ENCODE peak calls at places on chromosomes 3 and 15, in four cellular contexts. One of them, this sample, is unnamed.

GRCh38 chr3:149753717-149754116 is 1.4 kb upstream of the COMMD2 start:
- DNase-seq in HEK293T: no peak
- DNase-seq in effector memory CD4-positive, alpha-beta T cell: no peak
- DNase-seq in stimulated activated CD4-positive, alpha-beta T cell treated with anti-CD3 and anti-CD28 coated beads, Interleukin-2, amount 100 ng/mL, for 48 hours: no peak
- DNase-seq in this sample: no peak

GRCh38 chr15:39573844-39574243 is 7.0 kb upstream of the THBS1 start:
- DNase-seq in effector memory CD4-positive, alpha-beta T cell: no peak
- DNase-seq in stimulated activated CD4-positive, alpha-beta T cell treated with anti-CD3 and anti-CD28 coated beads, Interleukin-2, amount 100 ng/mL, for 48 hours: no peak
- DNase-seq in HEK293T: no peak
- DNase-seq in this sample: no peak

GRCh38 chr3:171420667-171421066 is 39.5 kb downstream of the TNIK start:
- DNase-seq in effector memory CD4-positive, alpha-beta T cell: no peak
- DNase-seq in HEK293T: no peak
- DNase-seq in stimulated activated CD4-positive, alpha-beta T cell treated with anti-CD3 and anti-CD28 coated beads, Interleukin-2, amount 100 ng/mL, for 48 hours: no peak
- DNase-seq in this sample: no peak

GRCh38 chr3:126100688-126101301 is 16.9 kb upstream of the SLC41A3 start:
- DNase-seq in effector memory CD4-positive, alpha-beta T cell: no peak
- DNase-seq in HEK293T: peak
- DNase-seq in stimulated activated CD4-positive, alpha-beta T cell treated with anti-CD3 and anti-CD28 coated beads, Interleukin-2, amount 100 ng/mL, for 48 hours: no peak
- DNase-seq in this sample: no peak

GRCh38 chr3:189157232-189158007 is 14.4 kb upstream of the TPRG1 start:
- DNase-seq in stimulated activated CD4-positive, alpha-beta T cell treated with anti-CD3 and anti-CD28 coated beads, Interleukin-2, amount 100 ng/mL, for 48 hours: no peak
- DNase-seq in HEK293T: no peak
- DNase-seq in effector memory CD4-positive, alpha-beta T cell: no peak
- DNase-seq in this sample: no peak

GRCh38 chr3:22245122-22245521 is 494.1 kb upstream of the ZNF385D start:
- DNase-seq in HEK293T: no peak
- DNase-seq in effector memory CD4-positive, alpha-beta T cell: no peak
- DNase-seq in stimulated activated CD4-positive, alpha-beta T cell treated with anti-CD3 and anti-CD28 coated beads, Interleukin-2, amount 100 ng/mL, for 48 hours: no peak
- DNase-seq in this sample: no peak

GRCh38 chr3:171187706-171188290 is 161.3 kb upstream of the SLC2A2 start:
- DNase-seq in stimulated activated CD4-positive, alpha-beta T cell treated with anti-CD3 and anti-CD28 coated beads, Interleukin-2, amount 100 ng/mL, for 48 hours: no peak
- DNase-seq in effector memory CD4-positive, alpha-beta T cell: no peak
- DNase-seq in HEK293T: peak
- DNase-seq in this sample: peak

GRCh38 chr3:20680990-20681628 is 495.1 kb upstream of the SGO1 start:
- DNase-seq in effector memory CD4-positive, alpha-beta T cell: no peak
- DNase-seq in stimulated activated CD4-positive, alpha-beta T cell treated with anti-CD3 and anti-CD28 coated beads, Interleukin-2, amount 100 ng/mL, for 48 hours: no peak
- DNase-seq in HEK293T: no peak
- DNase-seq in this sample: no peak

GRCh38 chr15:74417230-74417629 is 16.5 kb downstream of the SEMA7A start:
- DNase-seq in HEK293T: no peak
- DNase-seq in effector memory CD4-positive, alpha-beta T cell: no peak
- DNase-seq in stimulated activated CD4-positive, alpha-beta T cell treated with anti-CD3 and anti-CD28 coated beads, Interleukin-2, amount 100 ng/mL, for 48 hours: no peak
- DNase-seq in this sample: no peak

GRCh38 chr3:194315965-194316361 is 35.2 kb downstream of the CPN2 start:
- DNase-seq in stimulated activated CD4-positive, alpha-beta T cell treated with anti-CD3 and anti-CD28 coated beads, Interleukin-2, amount 100 ng/mL, for 48 hours: no peak
- DNase-seq in effector memory CD4-positive, alpha-beta T cell: no peak
- DNase-seq in HEK293T: no peak
- DNase-seq in this sample: no peak

GRCh38 chr15:38414351-38414750 is 39.6 kb upstream of the FAM98B start:
- DNase-seq in effector memory CD4-positive, alpha-beta T cell: no peak
- DNase-seq in HEK293T: peak
- DNase-seq in stimulated activated CD4-positive, alpha-beta T cell treated with anti-CD3 and anti-CD28 coated beads, Interleukin-2, amount 100 ng/mL, for 48 hours: no peak
- DNase-seq in this sample: peak

This sample was measured in NCI-H524.